ENCODE peak calls at places on chromosomes 13 and 19, in four cellular contexts. J, G, W and H are unnamed samples.

GRCh38 chr13:50421457-50422130 is 406.4 kb downstream of the KCNRG start:
- DNase-seq in J (no peak), G (no peak), W (peak), H (no peak)

GRCh38 chr19:16620584-16620983 is 7.4 kb downstream of the MED26 start:
- DNase-seq in J (no peak), G (no peak), W (no peak), H (no peak)

GRCh38 chr13:76012091-76012721 is 376.1 kb downstream of the LMO7 start:
- DNase-seq in J (no peak), G (no peak), W (peak), H (no peak)

GRCh38 chr19:32642771-32643170 is 32.2 kb downstream of the ANKRD27 start:
- DNase-seq in J (no peak), G (no peak), W (no peak), H (no peak)

GRCh38 chr19:12676384-12676792 is 5.3 kb downstream of the DHPS start:
- DNase-seq in J (peak), G (peak), W (peak), H (peak)

GRCh38 chr19:5927439-5927821 is 13.4 kb downstream of the CAPS start:
- DNase-seq in J (no peak), G (no peak), W (no peak), H (no peak)

GRCh38 chr13:81487151-81487550 is 1146.2 kb upstream of the SPRY2 start:
- DNase-seq in J (no peak), G (peak), W (no peak), H (no peak)

GRCh38 chr19:10043286-10043927 is 30.1 kb downstream of the RDH8 start:
- DNase-seq in J (no peak), G (no peak), W (peak), H (no peak)

GRCh38 chr19:19552811-19553210 is 14.7 kb downstream of the CILP2 start:
- DNase-seq in J (no peak), G (no peak), W (peak), H (no peak)

GRCh38 chr19:13040916-13041292 is 45.6 kb downstream of the NFIX start:
- DNase-seq in J (no peak), G (no peak), W (no peak), H (no peak)

DNA sequence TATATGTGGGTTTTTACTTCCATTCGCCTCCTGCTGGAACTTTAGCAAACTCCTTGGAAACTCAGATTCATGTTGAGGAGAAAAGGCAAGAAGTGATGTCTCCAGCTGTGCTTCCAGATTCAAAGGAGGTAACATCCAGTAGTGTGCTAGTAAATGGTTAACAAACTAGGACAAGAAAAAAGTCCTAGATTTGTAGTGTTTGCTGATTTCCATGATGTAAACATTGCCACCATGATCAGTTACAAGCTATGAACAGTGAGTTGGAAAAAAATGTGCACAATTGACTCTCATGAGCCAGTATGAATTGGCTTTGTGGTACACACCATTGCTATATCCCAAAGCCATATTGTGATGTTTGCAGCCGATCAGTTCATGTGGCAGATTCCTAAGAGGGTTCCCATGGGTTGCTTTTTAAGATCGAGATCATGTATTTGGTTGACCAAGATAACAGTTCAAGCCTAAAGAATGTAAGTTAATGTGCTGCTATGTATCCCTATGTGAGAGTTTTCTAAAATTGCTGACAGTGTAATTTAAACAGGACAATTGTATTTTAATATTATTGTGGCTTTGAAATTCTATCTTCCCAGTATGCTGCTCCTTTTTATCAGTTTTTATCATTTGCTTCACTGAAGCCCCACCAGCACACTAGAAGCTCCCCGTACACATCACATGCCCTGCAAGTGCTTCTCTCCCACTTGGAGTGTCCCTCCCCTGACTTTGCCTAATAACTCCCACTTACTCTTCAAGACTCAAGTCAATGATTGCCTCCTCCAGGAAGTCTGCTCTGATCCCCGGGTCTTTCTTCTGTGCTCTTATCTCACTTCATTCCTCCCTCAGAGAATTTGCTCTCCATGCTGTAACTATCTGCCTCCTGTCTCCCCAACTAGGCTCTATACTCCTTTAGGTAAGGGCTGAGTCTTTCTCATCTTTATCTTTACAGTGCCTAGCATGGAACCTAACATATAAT is 148.3 kb downstream of the RGCC start:
- DNase-seq in J (no peak), G (no peak), W (peak), H (no peak)
- TF ChIP-seq CTCF in J (no peak), G (no peak), W (no peak), H (no peak)

DNA sequence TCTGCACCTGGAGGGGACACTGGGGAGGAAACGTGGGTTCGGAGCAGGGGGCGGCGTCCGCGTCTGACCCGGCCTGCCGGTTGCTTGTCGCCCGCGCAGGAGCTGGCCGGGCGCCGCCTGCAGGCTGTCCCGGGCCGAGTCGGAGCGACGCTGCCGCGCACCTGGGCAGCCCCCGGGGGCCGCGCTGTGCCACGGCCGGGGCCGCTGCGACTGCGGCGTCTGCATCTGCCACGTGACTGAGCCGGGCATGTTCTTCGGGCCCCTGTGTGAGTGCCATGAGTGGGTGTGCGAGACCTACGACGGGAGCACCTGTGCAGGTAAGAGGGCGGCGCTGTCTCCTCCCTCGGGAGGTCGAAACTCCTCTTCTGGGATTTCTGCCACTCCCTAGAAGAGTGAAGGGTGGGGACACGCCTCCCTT is 1.3 kb downstream of the ITGBL1 start:
- DNase-seq in J (no peak), G (no peak), W (no peak), H (no peak)
- TF ChIP-seq CTCF in J (peak), G (no peak), W (peak), H (no peak)

GRCh38 chr19:17841371-17841809 is 6.4 kb downstream of the JAK3 start:
- DNase-seq in J (no peak), G (no peak), W (no peak), H (no peak)

GRCh38 chr19:17841810-17842662 is 5.7 kb downstream of the JAK3 start:
- DNase-seq in J (peak), G (peak), W (peak), H (peak)

GRCh38 chr19:17837972-17838371 is 9.8 kb downstream of the JAK3 start:
- DNase-seq in J (no peak), G (no peak), W (no peak), H (no peak)

GRCh38 chr19:17842663-17843313 is 5.0 kb downstream of the JAK3 start:
- DNase-seq in J (no peak), G (no peak), W (no peak), H (no peak)

GRCh38 chr19:17840019-17840418 is 7.8 kb downstream of the JAK3 start:
- DNase-seq in J (no peak), G (no peak), W (no peak), H (no peak)
- TF ChIP-seq CTCF in J (no peak), G (no peak), W (no peak), H (no peak)

GRCh38 chr13:38223093-38223492 is 126.6 kb upstream of the UFM1 start:
- DNase-seq in J (no peak), G (no peak), W (peak), H (no peak)
- TF ChIP-seq CTCF in J (no peak), G (no peak), W (peak), H (peak)

DNA sequence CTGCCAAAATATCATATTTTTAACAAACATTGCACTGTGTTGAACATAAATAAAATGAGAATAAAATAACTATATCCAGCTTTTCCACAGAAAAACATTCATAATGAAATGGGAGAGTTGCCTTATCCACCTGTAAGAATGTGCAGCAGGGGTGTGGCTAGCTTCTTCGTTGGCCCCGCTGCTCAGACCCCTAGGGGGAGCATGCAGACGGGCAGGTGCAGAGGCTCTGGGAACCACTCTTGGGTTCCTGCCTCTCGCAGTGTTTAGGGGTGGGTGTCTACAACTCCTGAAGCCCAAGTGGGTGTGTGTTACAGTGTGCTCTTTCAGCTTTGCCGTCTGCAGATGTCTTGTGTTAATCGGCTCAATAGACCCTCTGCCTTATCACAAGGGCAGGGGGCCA is 121.7 kb downstream of the SLITRK5 start:
- DNase-seq in J (no peak), G (no peak), W (no peak), H (no peak)
- TF ChIP-seq CTCF in J (no peak), G (no peak), W (no peak), H (no peak)

GRCh38 chr19:1470864-1471513 is 8.0 kb downstream of the C19orf25 start:
- DNase-seq in J (no peak), G (no peak), W (no peak), H (no peak)

GRCh38 chr19:1473056-1473400 is 6.0 kb downstream of the C19orf25 start:
- DNase-seq in J (no peak), G (no peak), W (no peak), H (no peak)

GRCh38 chr19:1469936-1470863 is 8.8 kb downstream of the C19orf25 start:
- DNase-seq in J (no peak), G (peak), W (no peak), H (no peak)

GRCh38 chr19:1472227-1473055 is 6.6 kb downstream of the C19orf25 start:
- DNase-seq in J (no peak), G (no peak), W (no peak), H (no peak)

GRCh38 chr19:1471514-1472107 is 7.4 kb downstream of the C19orf25 start:
- DNase-seq in J (no peak), G (no peak), W (no peak), H (no peak)
- TF ChIP-seq CTCF in J (no peak), G (no peak), W (peak), H (peak)

GRCh38 chr13:94362411-94362909 is 117.0 kb downstream of the DCT start:
- DNase-seq in J (no peak), G (peak), W (peak), H (no peak)
- TF ChIP-seq CTCF in J (peak), G (peak), W (peak), H (peak)

DNA sequence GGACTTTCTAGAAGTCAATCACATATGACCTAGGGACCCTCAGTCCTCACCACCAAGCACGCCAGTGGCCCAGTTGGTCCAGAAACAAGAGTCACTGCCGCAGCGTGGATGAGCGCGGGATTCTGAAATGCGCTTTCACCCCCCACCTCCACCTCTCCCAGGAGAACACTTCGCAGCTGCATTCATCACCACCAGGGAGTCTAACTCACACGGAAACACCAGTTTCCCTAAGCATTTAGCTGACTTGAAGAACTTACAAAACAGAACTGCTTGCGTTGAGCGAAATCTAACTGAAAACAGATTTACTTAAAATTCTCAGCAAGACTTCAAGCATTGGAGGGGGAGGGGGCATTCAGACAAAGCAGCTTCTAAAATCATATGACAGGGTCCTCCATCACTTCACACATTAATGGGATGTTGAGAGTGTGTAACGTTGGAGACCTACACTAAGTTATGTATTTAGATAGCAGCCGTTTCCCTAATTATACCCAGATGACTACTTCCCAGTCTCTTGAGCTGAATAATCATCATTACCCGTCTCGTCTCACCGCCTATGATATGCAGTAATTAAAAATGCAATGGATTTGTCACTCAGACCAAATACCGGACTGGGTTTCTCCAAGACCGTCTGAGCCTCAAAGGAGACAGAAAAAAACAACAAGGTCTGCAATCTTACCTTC is 258.3 kb upstream of the IRS2 start:
- DNase-seq in J (no peak), G (no peak), W (peak), H (no peak)
- TF ChIP-seq CTCF in J (no peak), G (no peak), W (no peak), H (no peak)

GRCh38 chr19:50480281-50481111 is 3.8 kb upstream of the GARIN5A start:
- DNase-seq in J (no peak), G (no peak), W (no peak), H (no peak)

GRCh38 chr19:50476943-50477264 is 256 bp upstream of the GARIN5A start:
- DNase-seq in J (no peak), G (no peak), W (no peak), H (no peak)

GRCh38 chr19:50477751-50478515 is 1.3 kb upstream of the GARIN5A start:
- DNase-seq in J (no peak), G (no peak), W (no peak), H (no peak)

GRCh38 chr19:50479761-50480251 is 3.2 kb upstream of the GARIN5A start:
- DNase-seq in J (no peak), G (no peak), W (no peak), H (no peak)

GRCh38 chr19:50478901-50479715 is 2.5 kb upstream of the GARIN5A start:
- DNase-seq in J (no peak), G (no peak), W (peak), H (no peak)
- TF ChIP-seq CTCF in J (peak), G (no peak), W (peak), H (peak)

GRCh38 chr13:21124853-21125252 is 51.5 kb downstream of the SKA3 start:
- DNase-seq in J (no peak), G (no peak), W (peak), H (peak)
- TF ChIP-seq CTCF in J (no peak), G (no peak), W (no peak), H (no peak)